ENCODE peak calls at places on chromosomes 4 and X, in four cellular contexts. P is neural progenitor cell, V is fibroblast of lung, H is H1. G is an unnamed sample.

GRCh38 chr4:5658992-5659391 is 49.4 kb downstream of the EVC2 start:
- DNase-seq in V (no peak), P (no peak), H (no peak), G (no peak)

GRCh38 chrX:120823554-120823953 is 52.1 kb downstream of the CT47B1 start:
- DNase-seq in V (no peak), P (no peak), H (no peak), G (peak; percentile 30)

GRCh38 chr4:140005699-140006098 is 148.3 kb downstream of the MAML3 start:
- DNase-seq in H (no peak), P (no peak), V (no peak), G (no peak)

GRCh38 chrX:40266490-40267333 is 169.0 kb upstream of the BCOR start:
- DNase-seq in P (peak; percentile 88), H (peak; percentile 72), V (peak; percentile 63), G (no peak)

GRCh38 chr4:7048642-7049041 is 5.5 kb downstream of the TADA2B start:
- DNase-seq in P (no peak), V (no peak), H (no peak), G (no peak)

GRCh38 chr4:60565558-60565957 is 634.6 kb upstream of the ADGRL3 start:
- DNase-seq in H (no peak), P (no peak), V (no peak), G (no peak)

GRCh38 chrX:103382893-103383292 is 6.6 kb downstream of the BEX3 start:
- DNase-seq in V (no peak), H (no peak), P (no peak), G (no peak)

GRCh38 chr4:110631582-110632505 is 9.0 kb upstream of the PITX2 start:
- DNase-seq in H (peak; percentile 89), P (peak; percentile 94), V (peak; percentile 86), G (no peak)

GRCh38 chr4:112939901-112940300 is 109.6 kb upstream of the ANK2 start:
- DNase-seq in P (no peak), H (no peak), V (no peak), G (no peak)

GRCh38 chr4:139593091-139593564 is 37.1 kb upstream of the SETD7 start:
- DNase-seq in P (no peak), V (peak; percentile 63), H (no peak), G (no peak)

GRCh38 chrX:96650023-96650422 is 34.6 kb upstream of the DIAPH2 start:
- DNase-seq in P (no peak), V (no peak), H (no peak), G (no peak)

GRCh38 chr4:29711226-29711625 is 1008.9 kb upstream of the PCDH7 start:
- DNase-seq in H (no peak), V (peak; percentile 38), P (no peak), G (no peak)

GRCh38 chr4:51884055-51884454 is 41.1 kb downstream of the DCUN1D4 start:
- DNase-seq in V (no peak), P (peak; percentile 55), H (no peak), G (no peak)

GRCh38 chrX:118545510-118545909 is 49.9 kb downstream of the DOCK11 start:
- DNase-seq in P (no peak), V (no peak), H (no peak), G (no peak)

GRCh38 chr4:170008376-170008775 is 17.8 kb downstream of the MFAP3L start:
- DNase-seq in V (no peak), P (no peak), H (peak; percentile 30), G (no peak)

GRCh38 chrX:93695981-93696380 is 22.0 kb downstream of the FAM133A start:
- DNase-seq in P (no peak), H (no peak), V (no peak), G (no peak)

GRCh38 chr4:184430163-184430562 is 44.2 kb downstream of the IRF2 start:
- DNase-seq in P (no peak), H (no peak), V (no peak), G (no peak)

GRCh38 chr4:133402616-133403015 is 253.5 kb downstream of the PCDH10 start:
- DNase-seq in V (peak; percentile 14), P (no peak), H (no peak), G (no peak)

GRCh38 chr4:80963051-80963450 is 67.5 kb upstream of the BMP3 start:
- DNase-seq in P (no peak), H (no peak), V (peak; percentile 3), G (no peak)

GRCh38 chr4:7783560-7783959 is 156.1 kb downstream of the AFAP1 start:
- DNase-seq in V (no peak), H (no peak), P (no peak), G (no peak)

GRCh38 chr4:121195649-121196048 is 31.5 kb upstream of the TNIP3 start:
- DNase-seq in V (no peak), H (no peak), P (no peak), G (no peak)

GRCh38 chr4:10589808-10590207 is 94.8 kb downstream of the CLNK start:
- DNase-seq in P (no peak), V (peak; percentile 42), H (no peak), G (peak; percentile 42)

GRCh38 chr4:48602222-48602621 is 112.2 kb downstream of the ZAR1 start:
- DNase-seq in P (no peak), H (no peak), V (peak; percentile 40), G (no peak)

GRCh38 chrX:130109429-130110378 is 593 bp downstream of the ELF4 start:
- DNase-seq in P (peak; percentile 30), H (peak; percentile 53), V (peak; percentile 43), G (no peak)

GRCh38 chrX:88886908-88887307 is 139.9 kb downstream of the CPXCR1 start:
- DNase-seq in H (peak; percentile 28), P (no peak), V (no peak), G (no peak)

GRCh38 chr4:86791126-86791525 is 58.1 kb downstream of the SLC10A6 start:
- DNase-seq in H (peak; percentile 56), P (peak; percentile 3), V (no peak), G (no peak)

GRCh38 chr4:3805026-3805425 is 38.8 kb downstream of the ADRA2C start:
- DNase-seq in V (no peak), H (no peak), P (no peak), G (no peak)

GRCh38 chrX:21993265-21993664 is 38.9 kb upstream of the PHEX start:
- DNase-seq in H (no peak), V (peak; percentile 24), P (no peak), G (no peak)

GRCh38 chrX:40418413-40419195 is 162.2 kb upstream of the ATP6AP2 start:
- DNase-seq in H (no peak), P (no peak), V (no peak), G (no peak)

DNA sequence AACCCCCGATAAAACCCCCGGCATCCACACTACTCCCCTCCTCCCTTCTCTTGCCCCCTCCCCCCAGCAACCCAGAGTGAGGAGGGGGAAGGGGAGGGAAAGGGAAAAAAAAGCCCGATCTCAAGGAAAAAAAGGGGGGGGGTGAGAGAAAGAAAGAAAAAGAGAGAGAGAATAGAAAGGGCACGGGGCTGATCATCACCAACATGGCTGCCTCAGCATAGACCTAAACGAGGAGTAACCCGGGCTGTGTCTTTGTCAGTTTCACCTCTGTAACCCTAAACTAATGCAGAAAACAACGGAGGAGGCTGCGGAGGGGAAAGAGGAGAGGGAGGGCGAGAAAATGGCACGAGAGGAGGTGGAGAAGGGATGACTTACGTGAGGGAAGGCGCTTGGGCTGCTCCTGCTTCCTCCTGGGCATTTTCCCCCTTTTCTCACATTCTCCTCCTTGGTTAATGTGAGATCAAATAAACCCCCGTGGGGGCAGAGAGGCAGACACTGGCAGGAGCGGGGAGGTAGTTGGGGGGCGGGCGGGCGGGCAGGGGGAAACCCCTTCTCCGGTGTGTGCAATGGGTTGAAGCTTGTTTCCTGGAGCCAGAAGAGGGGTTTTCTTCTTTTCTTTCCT is 522 bp downstream of the ZNF827 start:
- DNase-seq in V (peak; percentile 38), H (peak; percentile 48), P (peak; percentile 60), G (no peak)
- TF ChIP-seq EZH2 in V (no peak), H (no peak), P (no peak), G (no peak)

DNA sequence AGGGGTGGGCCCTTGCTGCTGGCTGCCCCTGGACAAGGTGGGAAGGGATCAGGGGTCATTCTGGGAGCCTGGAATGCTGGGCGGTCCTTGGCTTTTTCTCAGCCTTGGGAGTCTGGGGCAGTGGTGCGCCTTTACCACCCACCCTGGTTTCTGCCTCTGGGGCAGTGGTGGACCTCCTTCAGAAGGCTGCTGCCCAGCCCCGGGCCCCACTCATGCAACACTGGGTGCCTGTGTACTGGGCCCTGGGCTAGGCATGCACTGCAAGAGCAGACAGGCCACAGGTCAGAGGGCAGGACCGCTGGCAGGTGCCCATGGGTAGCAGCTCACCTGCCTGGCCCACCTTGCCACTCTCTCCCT is 4.3 kb downstream of the SH3BP2 start:
- DNase-seq in P (peak; percentile 1), H (no peak), V (no peak), G (no peak)
- H3K9ac ChIP-seq in P (no peak overlapping the region), H (no peak overlapping the region), V (no peak overlapping the region), G (no peak overlapping the region)

GRCh38 chrX:153884136-153885076 is 1.6 kb downstream of the L1CAM start:
- DNase-seq in V (no peak), P (no peak), H (no peak), G (no peak)
- TF ChIP-seq EZH2 in V (no peak), P (no peak), H (no peak), G (no peak)

GRCh38 chrX:45768666-45769065 is 568.0 kb upstream of the DIPK2B start:
- DNase-seq in P (no peak), H (no peak), V (no peak), G (no peak)

GRCh38 chrX:45771114-45771513 is 570.4 kb upstream of the DIPK2B start:
- DNase-seq in V (peak; percentile 94), H (no peak), P (no peak), G (no peak)

GRCh38 chrX:45767021-45767491 is 566.4 kb upstream of the DIPK2B start:
- DNase-seq in H (no peak), P (no peak), V (peak; percentile 50), G (no peak)

GRCh38 chrX:45771560-45772340 is 571.1 kb upstream of the DIPK2B start:
- DNase-seq in V (peak; percentile 81), H (no peak), P (no peak), G (no peak)

GRCh38 chrX:45769919-45770582 is 569.4 kb upstream of the DIPK2B start:
- DNase-seq in H (no peak), P (peak; percentile 26), V (peak; percentile 96), G (no peak)
- H3K9ac ChIP-seq in H (no peak overlapping the region), P (no peak overlapping the region), V (peak overlapping the region; percentile 74), G (peak overlapping the region; percentile 14)

GRCh38 chr4:54231419-54232150 is 2.5 kb downstream of the PDGFRA start:
- DNase-seq in V (peak; percentile 74), H (peak; percentile 78), P (peak; percentile 58), G (no peak)

GRCh38 chr4:54230479-54231418 is 1.7 kb downstream of the PDGFRA start:
- DNase-seq in P (peak; percentile 49), H (peak; percentile 76), V (peak; percentile 81), G (no peak)

GRCh38 chr4:54228563-54229501 is at the start of gene PDGFRA:
- DNase-seq in P (peak; percentile 45), V (peak; percentile 98), H (peak; percentile 52), G (no peak)

GRCh38 chr4:54228064-54228527 is 997 bp upstream of the PDGFRA start:
- DNase-seq in V (peak; percentile 82), H (peak; percentile 93), P (peak; percentile 92), G (no peak)

GRCh38 chr4:54229631-54230478 is 762 bp downstream of the PDGFRA start:
- DNase-seq in P (peak; percentile 61), V (peak; percentile 79), H (peak; percentile 63), G (no peak)
- TF ChIP-seq EZH2 in P (no peak), V (no peak), H (peak; percentile 26), G (no peak)